ENCODE peak calls at places on chromosome 9, in eight cellular contexts. Y is activated T-cell treated with anti-CD3 and anti-CD28 coated beads, Interleukin-2, amount 50 U/mL, for 4 hours; S is fibroblast of the aortic adventitia; N is ACHN; L is activated naive CD4-positive, alpha-beta T cell; M is T-helper 1 cell; Z is body of pancreas; U is substantia nigra. H is an unnamed sample.

GRCh38 chr9:28135571-28135970 is 562.3 kb upstream of the C9orf72 start:
- DNase-seq in Z (no peak), U (no peak), L (no peak), Y (no peak), N (no peak), S (no peak), M (no peak), H (no peak)

GRCh38 chr9:15622596-15622995 is 69.8 kb downstream of the CCDC171 start:
- DNase-seq in Y (no peak), S (peak), M (no peak), U (no peak), N (peak), L (no peak), Z (no peak), H (no peak)

GRCh38 chr9:131562032-131562959 is 17.0 kb downstream of the PRRT1B start:
- DNase-seq in N (peak), U (no peak), S (peak), Y (no peak), M (no peak), L (no peak), Z (no peak), H (no peak)

GRCh38 chr9:133122605-133122934 is 1.5 kb upstream of the RALGDS start:
- DNase-seq in Y (no peak), L (no peak), N (no peak), M (no peak), S (no peak), Z (no peak), U (no peak), H (no peak)

GRCh38 chr9:84357235-84357634 is 16.7 kb upstream of the SLC28A3 start:
- DNase-seq in L (no peak), Y (no peak), M (no peak), Z (no peak), U (no peak), N (no peak), S (no peak), H (no peak)

GRCh38 chr9:36192196-36192595 is 1.5 kb downstream of the CLTA start:
- DNase-seq in S (peak), N (peak), M (no peak), Z (no peak), Y (no peak), U (no peak), L (no peak), H (no peak)

GRCh38 chr9:136833381-136834142 is 8.7 kb upstream of the AJM1 start:
- DNase-seq in U (no peak), L (no peak), M (no peak), Y (no peak), S (no peak), Z (no peak), N (no peak), H (no peak)

GRCh38 chr9:36382484-36382883 is 17.6 kb downstream of the RNF38 start:
- DNase-seq in U (no peak), S (peak), N (no peak), Z (no peak), M (no peak), Y (no peak), L (no peak), H (no peak)

GRCh38 chr9:32427111-32427873 is 42.8 kb downstream of the ACO1 start:
- DNase-seq in Z (peak), S (peak), U (peak), Y (no peak), L (no peak), M (no peak), N (peak), H (no peak)

GRCh38 chr9:130846487-130847305 is 11.6 kb downstream of the ABL1 start:
- DNase-seq in L (no peak), Z (no peak), Y (no peak), N (peak), U (peak), S (peak), M (no peak), H (no peak)